ENCODE peak calls at places on chromosomes 12 and 14, in five cellular contexts. X is A673; Q is heart left ventricle; I is OCI-LY7; D is CD8-positive, alpha-beta T cell. G is an unnamed sample. For H3K4me1 and H3K9me3, the result is how much of the 10 kb centered on the place peaks cover.

GRCh38 chr14:80926706-80927384 is 14.7 kb downstream of the CEP128 start:
- DNase-seq in X (no peak), Q (no peak), I (no peak), D (no peak), G (peak)

GRCh38 chr12:132140918-132141841 is 2.9 kb downstream of the DDX51 start:
- DNase-seq in X (no peak), Q (peak), I (no peak), D (no peak), G (no peak)

GRCh38 chr14:44448816-44449411 is 58.2 kb downstream of the FSCB start:
- DNase-seq in X (no peak), Q (no peak), I (no peak), D (no peak), G (no peak)

GRCh38 chr14:97021001-97021400 is 223.8 kb downstream of the VRK1 start:
- DNase-seq in X (no peak), Q (no peak), I (no peak), D (no peak), G (no peak)

GRCh38 chr14:59278111-59278510 is 89.6 kb downstream of the DAAM1 start:
- DNase-seq in X (no peak), Q (no peak), I (no peak), D (no peak), G (no peak)

GRCh38 chr14:37447883-37448391 is 147.1 kb downstream of the FOXA1 start:
- DNase-seq in X (no peak), Q (no peak), I (no peak), D (no peak), G (no peak)

GRCh38 chr14:51369814-51370213 is 129.8 kb downstream of the TMX1 start:
- DNase-seq in X (no peak), Q (no peak), I (peak), D (peak), G (no peak)

GRCh38 chr12:13882176-13882575 is 99.2 kb downstream of the GRIN2B start:
- DNase-seq in X (no peak), Q (no peak), I (no peak), D (no peak), G (no peak)

GRCh38 chr12:2231956-2232355 is 179.2 kb downstream of the CACNA1C start:
- DNase-seq in X (no peak), Q (no peak), I (no peak), D (no peak), G (no peak)

GRCh38 chr14:80850197-80850814 is 91.2 kb downstream of the CEP128 start:
- DNase-seq in X (peak), Q (no peak), I (peak), D (no peak), G (peak)

GRCh38 chr12:27277846-27278260 is 33.8 kb downstream of the STK38L start:
- DNase-seq in X (peak), Q (no peak), I (no peak), D (no peak), G (peak)

GRCh38 chr12:49298160-49298559 is 3.2 kb downstream of the PRPH start:
- DNase-seq in X (no peak), Q (no peak), I (no peak), D (no peak), G (no peak)

GRCh38 chr12:91565246-91565645 is 382.6 kb upstream of the DCN start:
- DNase-seq in X (no peak), Q (no peak), I (no peak), D (no peak), G (peak)

GRCh38 chr12:82366182-82366581 is 7.9 kb downstream of the METTL25 start:
- DNase-seq in X (peak), Q (no peak), I (no peak), D (no peak), G (no peak)

GRCh38 chr12:93563807-93564538 is 8.5 kb upstream of the SOCS2 start:
- DNase-seq in X (peak), Q (no peak), I (peak), D (no peak), G (peak)

GRCh38 chr14:45698462-45699134 is 445.6 kb upstream of the MIS18BP1 start:
- DNase-seq in X (no peak), Q (no peak), I (no peak), D (no peak), G (peak)

GRCh38 chr12:123223241-123223668 is 9.7 kb downstream of the MPHOSPH9 start:
- DNase-seq in X (no peak), Q (no peak), I (no peak), D (peak), G (no peak)

GRCh38 chr14:61296707-61297502 is 15.8 kb upstream of the TMEM30B start:
- DNase-seq in X (peak), Q (no peak), I (peak), D (no peak), G (peak)

GRCh38 chr12:31245822-31246469 is 80.0 kb downstream of the SINHCAF start:
- DNase-seq in X (no peak), Q (no peak), I (peak), D (no peak), G (peak)

GRCh38 chr12:100953677-100954076 is 159.1 kb downstream of the ANO4 start:
- DNase-seq in X (no peak), Q (no peak), I (no peak), D (no peak), G (no peak)

GRCh38 chr12:100427078-100427477 is 46.6 kb upstream of the NR1H4 start:
- DNase-seq in X (no peak), Q (no peak), I (no peak), D (no peak), G (no peak)

GRCh38 chr14:60303745-60304144 is 54.7 kb downstream of the PPM1A start:
- DNase-seq in X (no peak), Q (peak), I (no peak), D (no peak), G (no peak)

GRCh38 chr12:32519047-32519446 is 119.7 kb downstream of the FGD4 start:
- DNase-seq in X (no peak), Q (no peak), I (no peak), D (no peak), G (no peak)

GRCh38 chr12:124455336-124455735 is 112.1 kb downstream of the NCOR2 start:
- DNase-seq in X (no peak), Q (peak), I (no peak), D (no peak), G (no peak)

GRCh38 chr14:37142835-37143499 is 29.4 kb downstream of the SLC25A21 start:
- DNase-seq in X (no peak), Q (no peak), I (no peak), D (no peak), G (no peak)

GRCh38 chr12:34275129-34275528 is 252.8 kb downstream of the ALG10 start:
- DNase-seq in X (no peak), Q (no peak), I (no peak), D (no peak), G (no peak)

GRCh38 chr12:31965090-31965489 is 5.9 kb downstream of the RESF1 start:
- DNase-seq in X (peak), Q (no peak), I (no peak), D (peak), G (no peak)

GRCh38 chr12:50825372-50825838 is 17.3 kb upstream of the TMPRSS12 start:
- DNase-seq in X (peak), Q (no peak), I (peak), D (no peak), G (peak)

GRCh38 chr12:131363841-131364425 is 347.0 kb upstream of the SFSWAP start:
- DNase-seq in X (no peak), Q (no peak), I (no peak), D (no peak), G (no peak)

GRCh38 chr14:71004481-71004880 is 97.2 kb downstream of the PCNX1 start:
- DNase-seq in X (no peak), Q (no peak), I (no peak), D (no peak), G (no peak)

GRCh38 chr12:46942579-46942978 is 116.8 kb upstream of the SLC38A4 start:
- DNase-seq in X (peak), Q (no peak), I (no peak), D (no peak), G (no peak)

GRCh38 chr14:68662395-68662794 is 130.5 kb downstream of the ZFP36L1 start:
- DNase-seq in X (no peak), Q (no peak), I (no peak), D (no peak), G (no peak)

GRCh38 chr12:30840715-30841114 is 85.8 kb upstream of the TSPAN11 start:
- DNase-seq in X (no peak), Q (no peak), I (no peak), D (no peak), G (no peak)

GRCh38 chr14:29926701-29927595 is 699 bp downstream of the PRKD1 start:
- DNase-seq in X (peak), Q (peak), I (no peak), D (no peak), G (peak)

GRCh38 chr12:57439762-57440266 is 5.2 kb downstream of the INHBC start:
- DNase-seq in X (no peak), Q (no peak), I (no peak), D (no peak), G (no peak)

DNA sequence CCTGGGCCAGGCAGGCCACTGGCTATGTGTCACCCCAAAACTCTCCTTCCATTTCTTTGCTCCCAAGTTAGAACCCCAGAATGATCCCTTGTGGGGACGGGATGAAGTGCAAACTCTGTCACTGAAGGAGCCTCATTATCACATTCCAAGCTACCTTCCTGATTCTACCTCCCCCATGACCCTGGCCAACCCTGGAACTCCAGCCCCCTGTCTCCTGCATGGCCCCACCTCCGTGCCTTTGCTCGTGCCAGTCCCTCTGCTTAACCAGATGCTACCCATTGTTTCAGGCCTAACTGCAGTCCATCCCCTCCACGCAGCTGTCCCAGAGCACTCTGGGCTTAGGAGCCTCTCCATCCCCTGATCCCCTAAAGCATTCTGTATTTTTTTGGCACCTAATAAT is 57.9 kb downstream of the ISCA2 start:
- DNase-seq in X (no peak), Q (no peak), I (no peak), D (no peak), G (no peak)
- H3K4me1 ChIP-seq in X (under half), Q (under half), I (under half), D (under half), G (under half)

DNA sequence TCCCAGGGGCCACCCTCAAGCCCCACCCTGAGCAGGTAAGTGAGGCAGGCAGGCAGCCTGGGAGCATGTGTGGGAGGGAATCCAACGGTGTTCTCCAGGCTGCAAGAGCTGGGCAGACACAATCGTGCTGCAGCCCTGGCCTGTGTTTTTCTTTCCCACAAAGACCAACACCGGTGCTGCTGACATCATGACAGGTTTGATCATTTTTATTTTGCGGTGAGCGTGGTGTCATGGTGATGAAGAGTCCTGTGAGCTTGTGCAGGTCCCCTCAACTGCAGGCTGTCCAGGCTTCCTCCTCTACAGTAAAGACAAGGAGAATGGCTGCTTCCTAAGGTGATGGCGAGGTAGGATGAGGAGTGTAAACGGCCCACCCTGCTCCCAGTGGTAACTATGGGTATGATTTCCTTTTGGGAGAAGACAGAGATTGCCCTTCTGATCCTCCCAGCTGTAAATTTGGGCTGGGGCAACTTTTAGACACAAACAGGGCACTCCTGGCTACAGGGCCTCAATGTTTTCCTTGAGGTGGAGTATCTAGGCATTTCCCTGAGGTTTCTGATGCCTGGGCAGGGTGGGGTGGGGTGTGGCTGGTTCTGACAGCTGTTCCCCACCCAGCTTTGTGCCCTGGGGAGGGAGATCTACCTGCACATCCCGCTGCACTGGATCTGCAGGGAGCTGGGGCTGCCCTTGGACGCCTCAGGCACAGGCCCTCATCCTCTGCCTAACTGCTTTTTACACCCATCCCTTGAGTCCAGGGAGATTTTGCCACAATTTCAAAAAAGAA is 109.1 kb downstream of the VCPKMT start:
- DNase-seq in X (no peak), Q (no peak), I (peak), D (no peak), G (no peak)
- TF ChIP-seq CTCF in X (no peak), Q (no peak), I (peak), D (no peak), G (no peak)

DNA sequence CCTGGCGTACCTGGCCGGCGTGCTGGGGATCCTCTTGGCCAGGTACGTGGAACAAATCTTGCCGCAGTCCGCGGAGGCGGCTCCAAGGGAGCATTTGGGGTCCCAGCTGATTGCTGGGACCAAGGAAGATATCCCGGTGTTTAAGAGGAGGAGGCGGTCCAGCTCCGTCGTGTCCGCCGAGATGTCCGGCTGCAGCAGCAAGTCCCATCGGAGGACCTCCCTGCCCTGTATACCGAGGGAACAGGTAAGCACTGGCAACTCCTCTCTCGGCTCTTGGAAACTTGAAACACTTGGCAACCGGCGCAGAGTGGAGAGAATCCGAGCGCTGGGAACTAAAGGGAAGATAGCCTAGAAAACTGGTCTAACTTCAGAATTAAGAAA is 1.7 kb downstream of the PDE3A start:
- DNase-seq in X (no peak), Q (peak), I (no peak), D (no peak), G (peak)
- H3K9me3 ChIP-seq in X (under half), Q (under half), I (under half), D (under half), G (under half)

GRCh38 chr12:89697256-89697655 is 11.4 kb downstream of the ATP2B1 start:
- DNase-seq in X (no peak), Q (no peak), I (no peak), D (no peak), G (no peak)

GRCh38 chr12:89695100-89695499 is 13.5 kb downstream of the ATP2B1 start:
- DNase-seq in X (no peak), Q (no peak), I (no peak), D (no peak), G (peak)

GRCh38 chr12:89694542-89694941 is 14.1 kb downstream of the ATP2B1 start:
- DNase-seq in X (no peak), Q (no peak), I (no peak), D (no peak), G (no peak)

GRCh38 chr12:89693639-89694202 is 14.9 kb downstream of the ATP2B1 start:
- DNase-seq in X (no peak), Q (no peak), I (no peak), D (no peak), G (no peak)

GRCh38 chr12:89695830-89696229 is 12.8 kb downstream of the ATP2B1 start:
- DNase-seq in X (no peak), Q (no peak), I (no peak), D (no peak), G (no peak)
- H3K4me1 ChIP-seq in X (under half), Q (under half), I (under half), D (under half), G (under half)

G was measured in cardiac muscle cell.